ENCODE peak calls at places on chromosomes 12 and 14, in ten cellular contexts. Y is fibroblast of pulmonary artery, E is ovary, Z is AG04450, M is A549, C is heart left ventricle, T is heart right ventricle, H is progenitor cell of endocrine pancreas, S is Peyer's patch, L is GM23338. G is an unnamed sample.

GRCh38 chr14:104757238-104757585 is 4.3 kb downstream of the SIVA1 start:
- DNase-seq in H (no peak), C (no peak), Z (no peak), M (no peak), T (no peak), S (no peak), E (no peak), L (no peak), Y (no peak), G (no peak)

GRCh38 chr12:53489242-53489915 is 9.9 kb downstream of the MAP3K12 start:
- DNase-seq in T (no peak), C (no peak), S (no peak), H (no peak), L (no peak), Y (no peak), M (no peak), E (no peak), Z (no peak), G (no peak)

GRCh38 chr12:57429473-57430116 is 1.2 kb downstream of the R3HDM2 start:
- DNase-seq in S (peak; percentile 34), H (no peak), Z (no peak), C (no peak), T (no peak), M (no peak), E (no peak), L (no peak), Y (no peak), G (no peak)

GRCh38 chr12:52415870-52416750 is 10.0 kb upstream of the KRT82 start:
- DNase-seq in Z (peak; percentile 21), H (no peak), T (peak; percentile 71), L (no peak), C (no peak), M (no peak), S (peak; percentile 55), E (no peak), Y (peak; percentile 98), G (peak; percentile 33)

GRCh38 chr14:74825008-74825407 is 50.9 kb downstream of the PROX2 start:
- DNase-seq in M (no peak), L (no peak), T (no peak), S (no peak), Z (no peak), C (no peak), H (no peak), E (no peak), Y (peak; percentile 66), G (peak; percentile 44)

GRCh38 chr12:1519642-1520041 is 74.7 kb downstream of the FBXL14 start:
- DNase-seq in H (no peak), M (no peak), T (no peak), S (no peak), C (no peak), L (no peak), E (no peak), Y (no peak), Z (no peak), G (no peak)

GRCh38 chr12:119005832-119006360 is 24.6 kb downstream of the SRRM4 start:
- DNase-seq in Z (no peak), L (no peak), H (no peak), M (no peak), C (no peak), T (no peak), Y (no peak), S (no peak), E (no peak), G (no peak)

GRCh38 chr12:128637616-128638606 is 185.8 kb downstream of the SLC15A4 start:
- DNase-seq in T (no peak), C (no peak), M (no peak), Y (no peak), Z (no peak), H (no peak), L (no peak), E (no peak), S (no peak), G (no peak)

GRCh38 chr12:126907900-126908764 is 1358.8 kb upstream of the TMEM132C start:
- DNase-seq in C (no peak), E (no peak), L (no peak), S (no peak), M (no peak), Z (no peak), T (no peak), H (no peak), Y (no peak), G (no peak)

GRCh38 chr12:106885026-106885425 is 70.7 kb upstream of the TMEM263 start:
- DNase-seq in S (no peak), L (no peak), T (no peak), Z (no peak), C (no peak), E (no peak), Y (no peak), H (no peak), M (no peak), G (no peak)

DNA sequence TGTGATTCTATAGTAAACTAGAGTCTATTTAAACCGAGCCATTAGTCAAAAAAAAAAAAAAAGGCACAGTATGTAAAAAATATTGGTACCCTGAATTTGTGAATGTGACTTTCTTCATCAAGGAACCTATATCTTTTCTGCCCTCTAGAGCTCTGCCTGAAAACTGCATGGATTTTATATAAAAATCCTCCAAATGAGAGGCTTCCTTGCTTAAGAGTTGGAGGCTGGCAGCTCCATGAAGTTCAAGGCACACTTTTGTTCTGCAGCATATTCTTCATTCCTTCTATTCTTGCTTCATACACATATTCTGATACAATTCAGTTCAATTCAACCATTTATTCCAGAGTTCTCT is 23.1 kb upstream of the NKX2-8 start:
- DNase-seq in C (no peak), Y (peak; percentile 11), Z (no peak), M (no peak), E (no peak), T (no peak), H (no peak), S (no peak), L (peak; percentile 73), G (no peak)
- TF ChIP-seq CTCF in C (no peak), Y (peak; percentile 8), Z (no peak), M (no peak), E (no peak), T (no peak), H (no peak), S (no peak), L (peak; percentile 37), G (no peak)

GRCh38 chr14:71403673-71404072 is 496.4 kb downstream of the PCNX1 start:
- DNase-seq in H (no peak), L (peak; percentile 38), M (no peak), Y (peak; percentile 54), E (no peak), S (peak; percentile 59), C (no peak), T (no peak), Z (no peak), G (peak; percentile 31)
- TF ChIP-seq CTCF in H (peak; percentile 34), L (no peak), M (no peak), Y (peak; percentile 11), E (no peak), S (no peak), C (no peak), T (no peak), Z (peak; percentile 30), G (peak; percentile 34)

GRCh38 chr14:24092110-24092959 is 1.8 kb upstream of the PCK2 start:
- DNase-seq in M (no peak), Y (no peak), L (no peak), S (peak; percentile 79), C (no peak), Z (no peak), H (no peak), T (no peak), E (no peak), G (no peak)

GRCh38 chr14:24095196-24096068 is 1.3 kb downstream of the PCK2 start:
- DNase-seq in L (peak; percentile 80), Y (peak; percentile 33), H (no peak), T (no peak), S (peak; percentile 94), M (no peak), C (no peak), E (no peak), Z (no peak), G (peak; percentile 49)

GRCh38 chr14:24093901-24094838 is at the start of gene PCK2:
- DNase-seq in Y (peak; percentile 88), L (peak; percentile 98), S (peak; percentile 96), M (peak; percentile 97), E (peak; percentile 81), H (peak; percentile 74), T (peak; percentile 85), C (peak; percentile 94), Z (peak; percentile 73), G (peak; percentile 87)

GRCh38 chr14:24094839-24095195 is 706 bp downstream of the PCK2 start:
- DNase-seq in Z (no peak), Y (no peak), S (peak; percentile 58), H (no peak), M (no peak), L (peak; percentile 30), T (no peak), C (no peak), E (no peak), G (no peak)

DNA sequence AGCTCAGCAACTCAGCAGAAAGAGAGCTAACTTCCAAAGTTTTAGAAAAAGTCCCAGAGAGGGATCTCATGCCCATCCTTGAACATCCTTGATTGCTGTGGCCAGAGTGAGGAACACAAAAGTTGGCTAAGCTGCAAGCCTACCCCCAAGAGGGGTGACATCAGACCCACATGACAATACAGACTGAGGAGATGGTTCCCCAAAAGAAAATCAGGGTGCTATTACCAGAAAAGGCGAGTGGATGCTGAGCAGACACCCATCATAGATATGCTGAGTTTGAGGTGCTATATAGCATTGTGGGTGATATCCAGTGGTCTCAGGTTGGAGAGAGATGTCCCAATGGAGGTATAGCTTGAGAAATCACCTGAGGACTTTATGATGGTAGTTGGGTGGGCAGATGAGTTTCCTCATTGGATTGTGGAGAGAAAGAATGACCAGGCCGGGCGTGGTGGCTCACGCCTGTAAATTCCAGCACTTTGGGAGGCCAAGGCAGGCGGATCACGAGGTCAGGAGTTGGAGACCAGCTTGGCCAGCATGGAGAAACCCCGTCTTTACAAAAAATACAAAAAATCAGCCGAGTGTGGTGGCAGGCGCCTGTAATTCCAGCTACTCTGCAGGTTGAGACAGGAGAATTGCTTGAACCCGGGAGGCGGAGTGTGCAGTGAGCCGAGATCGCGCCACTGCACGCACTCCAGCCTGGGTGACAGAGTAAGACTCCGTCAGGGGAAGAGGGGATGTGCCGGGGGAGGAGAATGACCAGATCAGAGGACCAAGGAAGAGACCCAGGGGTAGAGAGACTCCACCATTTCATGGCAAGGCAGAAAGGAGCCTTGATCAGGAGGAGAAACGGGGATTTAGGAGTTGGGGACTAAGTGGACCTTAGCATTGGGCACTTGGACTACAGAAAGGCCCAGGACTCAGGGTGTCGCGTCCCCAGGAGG is 881 bp upstream of the PCK2 start:
- DNase-seq in L (no peak), Y (no peak), S (no peak), T (no peak), M (no peak), Z (no peak), E (no peak), H (no peak), C (no peak), G (no peak)
- TF ChIP-seq CTCF in L (no peak), Y (no peak), S (no peak), T (no peak), M (no peak), Z (peak; percentile 8), E (no peak), H (no peak), C (no peak), G (no peak)

DNA sequence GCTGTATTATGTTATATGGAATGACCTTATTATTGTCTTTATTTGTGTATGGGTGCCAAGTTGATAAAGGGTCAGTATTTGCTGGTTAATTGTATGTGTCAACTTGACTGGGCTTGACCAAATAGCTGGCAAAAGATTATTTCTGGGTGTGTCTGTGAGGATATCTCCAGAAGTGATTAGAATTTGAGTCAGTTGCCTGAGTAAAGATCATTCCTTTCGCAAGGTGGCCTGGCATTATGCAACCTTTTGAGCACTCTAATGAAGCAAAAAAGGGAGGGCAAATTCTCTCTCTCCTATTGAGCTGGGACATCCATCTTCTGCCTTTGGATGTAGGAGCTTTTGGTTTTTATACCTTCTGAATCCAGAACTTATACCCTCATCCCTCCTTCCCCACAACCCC is 82.3 kb downstream of the ATXN7L3B start:
- DNase-seq in E (no peak), Y (no peak), T (no peak), M (no peak), L (no peak), Z (no peak), S (no peak), C (no peak), H (no peak), G (no peak)
- TF ChIP-seq CTCF in E (no peak), Y (no peak), T (no peak), M (no peak), L (no peak), Z (no peak), S (no peak), C (no peak), H (no peak), G (no peak)

G was measured in HFFc6.